ENCODE peak calls at places on chromosomes 3 and 15, in ten cellular contexts. Q, C, J, M, H, G, I, S, O and B are unnamed samples.

GRCh38 chr3:122725106-122725505 is 44.5 kb downstream of the PARP14 start:
- DNase-seq in O (no peak), G (no peak), M (no peak), Q (no peak), C (no peak), S (no peak), J (no peak), H (no peak), I (no peak), B (no peak)

GRCh38 chr3:73719877-73720276 is 95.1 kb upstream of the PDZRN3 start:
- DNase-seq in O (no peak), H (peak), G (no peak), I (no peak), Q (peak), J (no peak), S (peak), M (no peak), C (no peak), B (no peak)

GRCh38 chr3:43855674-43856299 is 165.0 kb downstream of the ABHD5 start:
- DNase-seq in G (peak), M (peak), C (peak), O (peak), J (peak), I (peak), H (peak), Q (peak), S (peak), B (peak)

GRCh38 chr15:87917480-87917879 is 339.1 kb downstream of the NTRK3 start:
- DNase-seq in M (no peak), J (no peak), G (no peak), O (no peak), I (no peak), C (no peak), S (no peak), H (no peak), Q (no peak), B (no peak)

GRCh38 chr3:52195823-52196331 is 2.1 kb upstream of the ALAS1 start:
- DNase-seq in H (peak), I (peak), S (peak), Q (peak), O (peak), G (no peak), J (no peak), C (no peak), M (no peak), B (no peak)

GRCh38 chr15:42355291-42355690 is 4.0 kb upstream of the CAPN3 start:
- DNase-seq in G (no peak), J (no peak), O (no peak), M (no peak), H (no peak), Q (no peak), I (no peak), S (no peak), C (no peak), B (no peak)

GRCh38 chr3:159273608-159274007 is 471.8 kb downstream of the MFSD1 start:
- DNase-seq in G (peak), O (peak), S (peak), H (no peak), C (no peak), I (peak), J (no peak), M (peak), Q (no peak), B (peak)

GRCh38 chr3:3151513-3151912 is 24.8 kb downstream of the TRNT1 start:
- DNase-seq in O (no peak), C (no peak), G (no peak), I (no peak), Q (no peak), H (no peak), M (no peak), J (no peak), S (no peak), B (no peak)

GRCh38 chr3:80233576-80233975 is 465.8 kb upstream of the ROBO1 start:
- DNase-seq in O (peak), J (no peak), C (no peak), Q (no peak), M (no peak), I (no peak), S (peak), H (no peak), G (no peak), B (no peak)

GRCh38 chr3:174958671-174959328 is 99.7 kb downstream of the NAALADL2 start:
- DNase-seq in H (no peak), Q (no peak), G (no peak), S (peak), O (no peak), J (no peak), C (no peak), M (no peak), I (no peak), B (no peak)

GRCh38 chr3:71707600-71707999 is 17.6 kb downstream of the EIF4E3 start:
- DNase-seq in C (no peak), I (no peak), G (peak), S (peak), J (no peak), H (no peak), Q (no peak), M (no peak), O (peak), B (no peak)

GRCh38 chr15:83164409-83165404 is 42.9 kb downstream of the HDGFL3 start:
- DNase-seq in I (no peak), H (no peak), M (no peak), S (peak), Q (no peak), G (no peak), J (no peak), C (no peak), O (no peak), B (peak)

GRCh38 chr15:62739507-62739906 is 303.0 kb upstream of the TPM1 start:
- DNase-seq in Q (no peak), M (no peak), G (peak), C (no peak), O (peak), J (no peak), S (peak), I (no peak), H (no peak), B (no peak)

GRCh38 chr3:159209459-159209858 is 407.6 kb downstream of the MFSD1 start:
- DNase-seq in G (no peak), Q (no peak), O (no peak), C (no peak), M (no peak), J (no peak), S (no peak), I (no peak), H (no peak), B (no peak)

GRCh38 chr3:9278085-9278484 is 28.6 kb upstream of the SRGAP3 start:
- DNase-seq in O (peak), C (no peak), Q (no peak), M (peak), I (no peak), S (no peak), H (no peak), J (no peak), G (no peak), B (no peak)

GRCh38 chr3:63232764-63233396 is 45.2 kb upstream of the SYNPR start:
- DNase-seq in G (no peak), M (no peak), I (peak), C (no peak), J (no peak), S (peak), Q (no peak), H (no peak), O (peak), B (no peak)

GRCh38 chr3:140545197-140545596 is 132.7 kb upstream of the TRIM42 start:
- DNase-seq in Q (no peak), H (no peak), J (no peak), C (no peak), O (no peak), M (no peak), I (no peak), G (no peak), S (no peak), B (no peak)

GRCh38 chr15:32029862-32030781 is at the start of gene CHRNA7:
- DNase-seq in Q (peak), H (no peak), O (no peak), S (peak), C (no peak), J (no peak), I (peak), G (peak), M (peak), B (peak)

GRCh38 chr3:186138272-186138981 is 29.5 kb upstream of the ETV5 start:
- DNase-seq in M (no peak), C (no peak), O (no peak), I (no peak), S (no peak), J (no peak), H (no peak), Q (no peak), G (no peak), B (no peak)

GRCh38 chr3:156668073-156668763 is 6.2 kb upstream of the TIPARP start:
- DNase-seq in C (no peak), I (no peak), O (peak), S (peak), Q (peak), M (no peak), J (no peak), H (no peak), G (no peak), B (peak)

GRCh38 chr3:170007031-170007663 is 30.6 kb upstream of the GPR160 start:
- DNase-seq in Q (no peak), O (peak), M (no peak), I (peak), G (no peak), J (no peak), H (peak), S (peak), C (peak), B (no peak)

GRCh38 chr3:64796597-64796996 is 108.8 kb upstream of the ADAMTS9 start:
- DNase-seq in M (no peak), G (no peak), Q (no peak), J (no peak), C (no peak), I (peak), O (peak), S (no peak), H (no peak), B (peak)

GRCh38 chr3:127213381-127213918 is 20.5 kb downstream of the PRR23E start:
- DNase-seq in O (no peak), I (no peak), C (no peak), Q (no peak), M (no peak), G (no peak), H (peak), J (no peak), S (no peak), B (no peak)

GRCh38 chr15:43514241-43515057 is 3.0 kb upstream of the MAP1A start:
- DNase-seq in C (peak), M (peak), J (no peak), G (peak), Q (peak), I (peak), S (peak), H (peak), O (no peak), B (peak)

GRCh38 chr3:145959457-145960088 is 201.4 kb downstream of the PLOD2 start:
- DNase-seq in C (no peak), I (no peak), M (no peak), H (no peak), S (peak), Q (no peak), J (no peak), O (no peak), G (no peak), B (no peak)

GRCh38 chr15:25682349-25682748 is 180.8 kb downstream of the ATP10A start:
- DNase-seq in C (peak), H (peak), I (no peak), Q (no peak), J (no peak), O (no peak), G (no peak), S (no peak), M (no peak), B (no peak)

GRCh38 chr3:114863848-114864247 is 283.2 kb downstream of the ZBTB20 start:
- DNase-seq in G (peak), C (no peak), H (no peak), O (no peak), J (no peak), M (no peak), I (no peak), Q (no peak), S (no peak), B (no peak)